ENCODE peak calls at places on chromosome 7, in eight cellular contexts. X is ovary, V is fibroblast of pulmonary artery, S is AG04449, B is fibroblast of villous mesenchyme, C is lung, F is Panc1, K is uterus. L is an unnamed sample.
A peak's percentile ranks its signal among the peaks of the same experiment; 100 is the strongest.

GRCh38 chr7:37007319-37007718 is 283.0 kb upstream of the AOAH start:
- DNase-seq in F (no peak), K (no peak), S (no peak), X (no peak), B (no peak), C (no peak), V (no peak), L (no peak)

GRCh38 chr7:738723-739454 is 11.8 kb upstream of the PRKAR1B start:
- DNase-seq in F (no peak), V (no peak), C (no peak), S (no peak), X (peak; percentile 30), K (no peak), B (no peak), L (no peak)

GRCh38 chr7:74653686-74654181 is 3.8 kb upstream of the GTF2I start:
- DNase-seq in X (no peak), B (no peak), F (no peak), S (no peak), C (no peak), V (no peak), K (no peak), L (no peak)

GRCh38 chr7:106291247-106291646 is 6.5 kb upstream of the NAMPT start:
- DNase-seq in C (no peak), V (no peak), B (no peak), S (no peak), X (no peak), F (no peak), K (no peak), L (no peak)

GRCh38 chr7:36736090-36736826 is 12.0 kb upstream of the AOAH start:
- DNase-seq in C (no peak), S (no peak), F (no peak), X (no peak), V (no peak), B (no peak), K (no peak), L (no peak)

GRCh38 chr7:110943686-110944350 is 147.1 kb upstream of the LRRN3 start:
- DNase-seq in C (no peak), K (no peak), S (peak; percentile 69), X (no peak), V (no peak), B (peak; percentile 61), F (no peak), L (peak; percentile 20)

GRCh38 chr7:105228555-105228954 is 160.2 kb downstream of the SRPK2 start:
- DNase-seq in B (no peak), V (no peak), C (no peak), F (no peak), X (no peak), K (no peak), S (no peak), L (no peak)

GRCh38 chr7:22420973-22421635 is 64.2 kb upstream of the RAPGEF5 start:
- DNase-seq in S (no peak), F (no peak), V (peak; percentile 18), C (no peak), K (no peak), X (no peak), B (no peak), L (no peak)

GRCh38 chr7:103637726-103638125 is 191.7 kb upstream of the SLC26A5 start:
- DNase-seq in S (no peak), C (no peak), F (no peak), X (no peak), K (no peak), B (no peak), V (no peak), L (no peak)

GRCh38 chr7:151690597-151690996 is 170.9 kb upstream of the RHEB start:
- DNase-seq in C (no peak), K (no peak), B (peak; percentile 61), X (no peak), V (peak; percentile 30), F (no peak), S (no peak), L (no peak)

DNA sequence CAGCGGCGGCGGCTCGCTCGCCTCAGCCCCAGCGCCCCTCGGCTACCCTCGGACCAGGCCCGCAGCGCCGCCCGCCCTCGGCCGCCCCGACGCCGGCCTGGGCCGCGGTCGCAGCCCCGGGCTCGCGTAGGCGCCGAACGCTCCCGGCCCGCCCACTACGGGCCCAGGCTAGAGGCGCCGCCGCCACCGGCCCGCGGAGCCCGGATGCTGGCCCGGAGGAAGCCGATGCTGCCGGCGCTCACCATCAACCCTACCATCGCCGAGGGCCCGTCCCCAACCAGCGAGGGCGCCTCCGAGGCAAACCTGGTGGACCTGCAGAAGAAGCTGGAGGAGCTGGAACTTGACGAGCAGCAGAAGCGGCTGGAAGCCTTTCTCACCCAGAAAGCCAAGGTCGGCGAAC is 18.2 kb upstream of the TSPAN33 start:
- DNase-seq in X (no peak), V (no peak), S (no peak), C (no peak), F (no peak), B (no peak), K (no peak), L (no peak)
- H3K4me3 ChIP-seq in X (no peak overlapping the region), V (no peak overlapping the region), S (no peak overlapping the region), C (no peak overlapping the region), F (no peak overlapping the region), B (no peak overlapping the region), K (no peak overlapping the region), L (no peak overlapping the region)

GRCh38 chr7:54663186-54663585 is 95.8 kb downstream of the SEC61G start:
- DNase-seq in S (no peak), B (no peak), K (no peak), V (no peak), C (no peak), X (no peak), F (no peak), L (no peak)

GRCh38 chr7:54663603-54664234 is 95.3 kb downstream of the SEC61G start:
- DNase-seq in B (no peak), S (no peak), V (no peak), C (no peak), X (no peak), K (no peak), F (no peak), L (no peak)

GRCh38 chr7:54662701-54663100 is 96.3 kb downstream of the SEC61G start:
- DNase-seq in F (no peak), K (no peak), S (no peak), X (no peak), C (no peak), B (no peak), V (no peak), L (no peak)

DNA sequence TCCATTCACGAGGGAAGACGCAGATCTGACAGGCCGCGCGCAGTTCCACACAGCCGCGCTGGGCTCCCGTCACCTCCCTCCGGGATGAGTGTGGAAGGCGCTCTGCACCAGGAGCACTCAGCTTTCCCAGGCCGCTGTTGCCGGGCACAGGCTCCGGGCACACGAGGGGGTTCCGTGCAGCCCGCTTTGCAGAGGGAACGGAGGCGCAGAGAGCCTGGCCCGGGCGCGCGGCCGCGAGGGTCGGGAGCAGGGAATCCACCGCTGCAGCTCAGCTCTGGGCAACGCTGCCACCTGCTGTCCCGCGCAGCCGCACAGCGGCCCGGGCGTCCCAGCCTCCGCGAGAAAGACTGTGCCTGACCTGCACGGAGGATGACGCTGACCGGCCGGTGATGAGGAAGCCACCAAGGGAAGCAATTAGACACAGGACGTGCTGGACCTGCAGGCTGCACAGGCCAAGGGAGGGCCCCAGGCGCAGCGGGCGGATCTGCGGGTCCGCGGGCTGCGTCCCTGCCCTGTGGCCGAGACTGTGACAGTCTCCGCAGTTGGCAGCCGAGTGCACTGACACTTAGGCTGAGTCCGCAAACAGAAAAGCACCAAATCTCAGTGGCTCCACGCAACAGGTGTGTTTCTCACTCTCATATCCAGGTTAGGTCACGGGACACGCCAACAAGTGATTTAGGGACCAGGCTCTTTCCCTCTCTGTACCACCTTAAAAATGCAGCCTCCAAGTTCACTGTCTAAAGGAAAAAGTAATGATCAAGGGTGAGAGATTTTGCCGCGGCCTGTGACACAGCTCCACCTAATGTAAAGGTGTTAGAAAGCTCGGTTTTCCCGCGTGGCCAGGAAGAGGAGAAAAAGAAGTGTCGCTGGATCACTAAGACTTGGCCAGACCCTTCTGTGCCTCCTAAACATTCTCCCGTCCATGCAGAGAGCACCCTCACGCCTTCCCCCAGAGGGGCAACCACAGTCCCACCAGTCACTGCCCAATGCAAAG is 94.5 kb downstream of the SEC61G start:
- DNase-seq in F (no peak), B (peak; percentile 14), V (peak; percentile 1), X (peak; percentile 41), C (peak; percentile 33), K (peak; percentile 23), S (no peak), L (no peak)
- TF ChIP-seq CTCF in F (peak; percentile 91), B (peak; percentile 49), V (peak; percentile 2), X (peak; percentile 18), C (no peak), K (no peak), S (peak; percentile 7), L (peak; percentile 15)

DNA sequence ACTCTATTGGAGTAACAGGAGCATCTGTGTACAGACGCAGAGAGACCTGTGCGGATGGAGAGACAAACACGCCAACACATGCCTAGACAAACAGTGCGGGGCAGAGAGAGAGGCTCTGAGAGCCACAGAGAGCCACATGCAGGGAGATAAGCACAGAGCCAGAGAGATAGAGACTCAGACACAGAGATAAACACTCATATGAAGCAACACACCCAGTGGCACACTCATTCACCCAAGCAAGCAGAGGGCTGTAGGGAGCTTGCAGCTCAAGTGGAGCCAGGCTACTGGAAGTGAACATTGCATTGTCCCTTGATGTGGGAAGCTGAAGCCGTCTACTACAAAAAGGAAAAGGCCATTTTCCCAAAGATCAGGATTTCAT is 46.6 kb upstream of the PODXL start:
- DNase-seq in F (no peak), V (no peak), K (no peak), X (no peak), C (no peak), B (no peak), S (no peak), L (no peak)
- H3K4me3 ChIP-seq in F (no peak overlapping the region), V (no peak overlapping the region), K (no peak overlapping the region), X (no peak overlapping the region), C (no peak overlapping the region), B (no peak overlapping the region), S (no peak overlapping the region), L (no peak overlapping the region)

DNA sequence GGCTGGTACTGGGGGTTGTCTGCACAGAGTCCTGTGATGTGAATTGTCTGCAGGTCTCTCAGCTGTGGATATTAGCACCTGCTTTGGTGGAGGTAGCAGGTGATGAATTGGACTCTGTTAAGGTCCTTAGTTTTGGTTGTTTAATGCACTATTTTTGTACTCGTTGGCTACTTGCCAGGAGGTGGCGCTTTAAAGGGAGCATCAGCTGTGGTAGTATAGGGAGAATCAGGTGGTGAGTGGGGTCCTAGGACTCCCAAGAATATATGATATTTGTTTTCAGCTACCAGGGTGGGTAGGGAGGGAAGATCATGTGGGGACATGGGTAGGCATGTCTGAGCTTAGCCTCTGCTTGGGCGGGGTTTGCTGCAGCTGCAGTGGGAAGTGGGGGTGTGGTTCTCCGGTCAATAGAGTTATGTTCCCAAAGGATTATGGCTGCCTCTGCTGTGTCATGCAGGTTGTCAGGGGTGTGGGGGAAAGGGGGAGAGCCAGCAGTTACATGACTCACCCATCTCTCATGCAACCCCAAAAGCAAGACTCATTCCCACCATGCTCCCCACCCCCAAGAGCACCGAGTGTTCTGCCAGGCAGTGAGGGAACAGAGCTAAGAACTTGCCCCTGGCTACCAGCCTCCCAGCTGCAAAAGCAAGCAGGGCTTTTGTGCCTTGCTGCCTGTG is 53.7 kb upstream of the ZNF273 start:
- DNase-seq in S (no peak), V (no peak), C (no peak), K (no peak), X (no peak), B (no peak), F (no peak), L (no peak)
- TF ChIP-seq CTCF in S (no peak), V (no peak), C (no peak), K (no peak), X (no peak), B (no peak), F (peak; percentile 5), L (no peak)